ENCODE peak calls at places on chromosomes 1 and 21, in four cellular contexts. K is A549, L is K562, I is IMR-90. B is an unnamed sample.

GRCh38 chr1:94971491-94971924 is 44.6 kb upstream of the CNN3 start:
- DNase-seq in L (no peak), K (no peak), I (peak), B (no peak)

GRCh38 chr1:26828352-26829093 is 2.0 kb downstream of the ZDHHC18 start:
- DNase-seq in L (peak), I (no peak), K (no peak), B (no peak)

GRCh38 chr1:182833271-182833670 is 5.9 kb upstream of the DHX9 start:
- DNase-seq in K (no peak), L (no peak), I (peak), B (no peak)

GRCh38 chr1:62325076-62325475 is 5.8 kb upstream of the KANK4 start:
- DNase-seq in K (no peak), I (peak), L (no peak), B (no peak)

GRCh38 chr1:170659404-170660035 is 4.4 kb upstream of the PRRX1 start:
- DNase-seq in I (no peak), K (no peak), L (no peak), B (no peak)

GRCh38 chr1:31835415-31835814 is 19.6 kb upstream of the SPOCD1 start:
- DNase-seq in K (no peak), I (no peak), L (no peak), B (no peak)

GRCh38 chr1:235648954-235649721 is 446 bp downstream of the GNG4 start:
- DNase-seq in I (peak), K (peak), L (no peak), B (no peak)

GRCh38 chr1:17973694-17974093 is 133.9 kb upstream of the IGSF21 start:
- DNase-seq in L (no peak), I (no peak), K (no peak), B (no peak)

GRCh38 chr1:207027221-207027777 is 5.3 kb downstream of the C1orf116 start:
- DNase-seq in I (peak), K (peak), L (no peak), B (no peak)

GRCh38 chr1:53385276-53385932 is 57.5 kb upstream of the LRP8 start:
- DNase-seq in L (no peak), K (no peak), I (no peak), B (no peak)

GRCh38 chr1:147913362-147913761 is 10.8 kb downstream of the GJA8 start:
- DNase-seq in L (no peak), I (no peak), K (no peak), B (no peak)

GRCh38 chr1:218371927-218372672 is 27.0 kb downstream of the TGFB2 start:
- DNase-seq in K (no peak), I (peak), L (no peak), B (no peak)

GRCh38 chr1:31587720-31588423 is 11.6 kb downstream of the TINAGL1 start:
- DNase-seq in I (no peak), K (peak), L (peak), B (no peak)

GRCh38 chr21:45336870-45337269 is 49.2 kb upstream of the POFUT2 start:
- DNase-seq in I (peak), K (no peak), L (no peak), B (no peak)

GRCh38 chr1:205813755-205814058 is 709 bp upstream of the SLC41A1 start:
- DNase-seq in I (peak), L (no peak), K (peak), B (no peak)

GRCh38 chr1:195939844-195940243 is 668.4 kb downstream of the KCNT2 start:
- DNase-seq in K (peak), I (no peak), L (peak), B (no peak)

GRCh38 chr1:209685835-209686234 is 10.6 kb downstream of the G0S2 start:
- DNase-seq in K (no peak), I (no peak), L (no peak), B (no peak)

GRCh38 chr1:203626910-203627246 is 246 bp downstream of the ATP2B4 start:
- DNase-seq in L (no peak), I (no peak), K (no peak), B (no peak)

GRCh38 chr1:106831511-106831910 is 225.0 kb upstream of the PRMT6 start:
- DNase-seq in I (no peak), K (no peak), L (no peak), B (no peak)

GRCh38 chr1:111422546-111423391 is 4.8 kb downstream of the OVGP1 start:
- DNase-seq in I (peak), K (peak), L (no peak), B (no peak)

DNA sequence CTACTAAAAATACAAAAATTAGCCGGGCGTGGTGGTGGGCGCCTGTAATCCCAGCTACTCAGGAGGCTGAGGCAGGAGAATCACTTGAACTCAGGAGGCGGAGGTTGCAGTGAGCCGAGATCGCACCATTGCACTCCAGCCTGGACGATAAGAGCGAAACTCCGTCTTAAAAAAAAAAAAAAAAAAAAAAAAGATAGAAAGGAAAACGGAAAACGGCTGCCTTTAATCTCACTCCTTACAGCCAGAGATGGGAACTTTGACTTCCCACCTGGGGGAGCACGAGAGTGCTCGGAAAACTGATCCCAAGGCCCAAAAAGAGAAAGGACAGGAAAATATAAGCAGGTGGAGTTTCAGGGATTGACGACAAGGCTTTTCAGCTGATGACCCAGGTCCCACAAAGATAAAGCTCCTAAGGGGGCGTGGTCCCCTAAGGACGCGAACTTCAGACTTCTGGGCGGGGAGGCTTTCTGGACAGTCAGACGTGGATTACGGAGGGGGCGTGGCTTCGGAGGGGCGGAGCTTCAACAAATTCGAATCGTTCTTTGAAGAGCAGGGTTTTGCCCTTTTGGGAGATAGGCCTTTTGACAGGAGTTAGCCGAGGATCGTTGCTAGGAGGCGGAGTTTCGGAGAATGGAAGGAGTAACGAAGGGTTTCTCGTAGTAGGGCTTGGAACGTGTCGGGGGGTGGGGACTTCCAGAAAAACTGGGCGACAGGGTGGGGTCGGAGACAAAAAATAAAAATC is 966 bp upstream of the CKS1B start:
- DNase-seq in L (peak), K (peak), I (peak), B (peak)
- TF ChIP-seq POLR2A in L (peak), K (peak), I (peak), B (no peak)

GRCh38 chr1:201487742-201488141 is 18.8 kb upstream of the PHLDA3 start:
- DNase-seq in L (no peak), K (no peak), I (no peak), B (no peak)

GRCh38 chr1:201488817-201489581 is 17.9 kb downstream of the CSRP1 start:
- DNase-seq in K (peak), I (peak), L (no peak), B (peak)

GRCh38 chr1:201489656-201490261 is 17.2 kb downstream of the CSRP1 start:
- DNase-seq in I (no peak), L (no peak), K (no peak), B (no peak)

GRCh38 chr1:201491896-201492511 is 14.9 kb downstream of the CSRP1 start:
- DNase-seq in I (no peak), L (no peak), K (no peak), B (no peak)

DNA sequence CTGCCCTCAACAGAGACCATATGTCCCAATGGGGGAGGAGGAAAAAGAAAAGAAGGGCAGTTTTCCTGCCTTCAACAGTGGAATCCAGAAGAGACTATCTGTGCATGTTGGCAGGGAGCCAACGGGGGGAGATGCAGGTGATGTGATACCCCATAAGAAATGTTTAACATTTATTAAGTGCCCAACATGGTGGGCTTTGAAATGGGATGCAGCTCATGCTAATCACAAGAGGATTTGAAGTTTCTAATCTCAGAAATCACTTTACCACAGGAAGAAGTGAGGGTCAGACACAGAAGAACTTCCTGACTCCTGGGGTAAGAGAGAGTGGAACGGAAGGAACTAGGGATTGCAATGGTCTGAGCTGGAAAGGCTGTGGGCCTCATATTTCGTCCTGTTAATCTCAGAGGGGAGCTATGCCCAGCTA is 16.2 kb downstream of the CSRP1 start:
- DNase-seq in L (no peak), I (no peak), K (no peak), B (no peak)
- TF ChIP-seq POLR2A in L (no peak), I (no peak), K (no peak), B (no peak)

DNA sequence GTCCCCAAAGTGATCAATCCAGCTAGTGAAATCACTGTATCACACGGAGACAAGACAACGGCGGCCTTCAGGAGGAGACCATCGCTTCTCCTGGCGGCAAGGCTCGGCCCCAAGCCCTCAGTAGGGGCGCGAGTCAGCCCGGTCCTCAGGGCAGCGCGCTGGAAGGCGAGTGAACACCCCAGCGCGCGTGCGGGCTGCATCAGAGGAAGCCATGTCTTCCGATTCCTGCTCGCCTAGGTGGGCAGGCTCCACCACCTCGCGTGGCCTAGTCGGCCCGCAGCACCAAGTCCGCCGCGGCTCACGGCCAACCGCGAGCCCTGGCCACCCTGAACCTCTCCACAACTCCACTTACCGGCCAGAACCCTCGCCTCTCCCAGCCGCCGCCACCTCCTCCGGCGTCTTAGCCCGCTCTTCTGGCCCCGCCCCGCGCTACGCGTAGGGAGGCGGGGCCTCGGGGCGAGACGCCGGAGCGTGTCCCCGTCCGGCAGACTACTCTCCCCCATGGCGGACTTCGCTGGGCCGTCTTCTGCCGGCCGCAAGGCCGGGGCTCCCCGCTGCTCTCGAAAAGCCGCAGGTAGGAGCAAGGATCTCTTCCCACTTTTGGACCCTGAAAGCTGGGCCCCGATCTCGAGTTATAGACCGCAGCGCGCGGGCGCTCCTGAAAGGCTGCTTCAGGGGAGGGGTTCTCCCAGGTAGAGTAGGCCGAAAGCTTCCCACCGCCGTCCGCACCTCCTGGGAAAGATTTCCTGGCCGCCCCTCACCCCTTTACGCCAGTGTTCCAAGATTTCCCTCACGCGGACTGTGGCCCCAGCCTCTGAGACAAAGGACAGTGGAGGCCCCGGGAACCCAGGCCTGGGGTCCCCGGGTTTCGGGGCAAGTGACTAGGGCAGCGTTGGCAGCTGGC is at the start of the genes GLMN and RPAP2:
- DNase-seq in K (peak), L (peak), I (peak), B (peak)
- TF ChIP-seq POLR2A in K (peak), L (peak), I (peak), B (peak)

GRCh38 chr1:85275701-85276289 is 637 bp downstream of the BCL10 start:
- DNase-seq in K (no peak), I (peak), L (no peak), B (no peak)
- TF ChIP-seq POLR2A in K (no peak), I (no peak), L (no peak), B (no peak)

DNA sequence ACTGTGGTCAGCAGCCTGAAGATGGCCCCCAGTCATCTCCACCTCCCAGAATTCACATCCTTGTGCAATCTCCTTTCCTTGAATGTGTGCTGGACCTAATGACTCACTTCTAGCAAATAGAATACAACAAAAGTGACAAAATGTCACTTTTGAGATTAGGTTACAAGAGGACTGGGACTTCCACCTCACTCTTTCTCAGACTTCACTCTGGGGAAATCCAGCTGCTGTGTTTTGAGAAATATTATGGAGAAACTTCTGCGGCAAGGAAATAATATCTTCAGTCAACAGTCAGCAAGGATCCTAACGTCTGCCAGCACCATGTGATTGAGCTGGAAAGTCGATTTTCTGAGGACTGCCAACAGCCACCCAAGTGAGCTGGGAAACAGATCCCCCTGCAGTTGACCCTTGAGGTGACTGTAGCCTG is 70.5 kb upstream of the GADD45A start:
- DNase-seq in L (no peak), K (peak), I (peak), B (no peak)
- TF ChIP-seq POLR2A in L (no peak), K (no peak), I (no peak), B (no peak)

GRCh38 chr1:173601588-173601987 is 1.3 kb downstream of the SLC9C2 start:
- DNase-seq in K (no peak), I (no peak), L (no peak), B (no peak)

GRCh38 chr1:173608503-173609216 is 5.8 kb upstream of the SLC9C2 start:
- DNase-seq in K (no peak), L (peak), I (no peak), B (no peak)

GRCh38 chr1:173603056-173603591 is at the start of gene SLC9C2:
- DNase-seq in I (peak), L (peak), K (no peak), B (peak)
- TF ChIP-seq POLR2A in I (no peak), L (no peak), K (no peak), B (no peak)

GRCh38 chr21:44330698-44331097 is 8.5 kb downstream of the CFAP410 start:
- DNase-seq in L (no peak), I (no peak), K (no peak), B (no peak)

GRCh38 chr21:44331209-44331608 is 8.0 kb downstream of the CFAP410 start:
- DNase-seq in K (no peak), L (no peak), I (no peak), B (no peak)

GRCh38 chr21:44332383-44332782 is 6.8 kb downstream of the CFAP410 start:
- DNase-seq in L (no peak), I (no peak), K (no peak), B (no peak)

GRCh38 chr21:44332965-44333364 is 6.2 kb downstream of the CFAP410 start:
- DNase-seq in K (no peak), I (no peak), L (no peak), B (no peak)

DNA sequence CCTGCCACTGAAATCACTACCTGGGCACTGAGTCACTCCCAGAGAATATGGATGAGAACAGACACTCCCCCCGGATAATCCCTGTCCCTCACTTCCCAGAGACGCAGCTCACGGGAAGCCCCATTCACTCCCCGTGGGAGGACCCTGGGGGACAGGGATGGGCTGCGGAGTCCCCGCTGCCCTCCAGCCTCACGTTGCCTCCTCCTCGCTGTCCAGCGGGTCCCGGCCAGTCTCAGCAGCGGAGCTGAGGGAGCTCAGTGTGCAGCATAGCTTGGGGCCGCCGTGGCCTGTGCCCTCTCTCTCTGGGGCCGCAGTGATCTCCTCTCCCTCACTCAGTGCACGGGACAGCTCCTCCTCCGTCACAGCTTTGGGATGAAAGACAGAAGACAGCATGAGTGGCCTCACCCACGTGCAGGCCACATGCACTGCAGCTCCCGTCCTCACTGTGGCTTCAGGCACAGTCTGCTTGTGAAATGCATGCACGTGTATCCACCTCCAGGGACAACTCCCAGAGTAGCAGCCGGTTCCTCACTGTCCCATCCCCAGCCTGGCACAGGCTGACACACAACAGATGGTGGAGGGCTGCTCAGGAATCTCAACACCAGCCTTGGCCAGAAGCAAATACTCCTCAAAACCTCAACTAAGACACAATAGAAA is 7.4 kb downstream of the CFAP410 start:
- DNase-seq in I (peak), L (no peak), K (no peak), B (no peak)
- TF ChIP-seq POLR2A in I (no peak), L (no peak), K (no peak), B (no peak)